ENCODE peak calls at places on chromosome 2, in eight cellular contexts. T is activated CD8-positive, alpha-beta memory T cell treated with anti-CD3 and anti-CD28 coated beads, Interleukin-2, amount 50 U/mL, for 4 hours; N is NCI-H2081; X is adipocyte; F is AML-193; O is stimulated activated CD8-positive, alpha-beta memory T cell treated with anti-CD3 and anti-CD28 coated beads, Interleukin-15, amount 100 ng/mL, for 48 hours; J is C1 segment of cervical spinal cord; G is hippocampal formation. Z is an unnamed sample.

GRCh38 chr2:19367346-19367745 is 8.9 kb upstream of the OSR1 start:
- DNase-seq in T (no peak), N (no peak), X (no peak), F (no peak), O (no peak), J (no peak), G (no peak), Z (no peak)

GRCh38 chr2:21836766-21837543 is 713.2 kb downstream of the TDRD15 start:
- DNase-seq in T (no peak), N (no peak), X (peak), F (peak), O (no peak), J (no peak), G (no peak), Z (no peak)

GRCh38 chr2:183250061-183250460 is 125.8 kb downstream of the NUP35 start:
- DNase-seq in T (no peak), N (no peak), X (no peak), F (no peak), O (no peak), J (no peak), G (no peak), Z (no peak)

GRCh38 chr2:39706945-39707344 is 41.2 kb downstream of the TMEM178A start:
- DNase-seq in T (no peak), N (no peak), X (no peak), F (no peak), O (no peak), J (no peak), G (no peak), Z (no peak)

GRCh38 chr2:46480562-46480961 is 1.2 kb downstream of the TMEM247 start:
- DNase-seq in T (no peak), N (no peak), X (no peak), F (no peak), O (no peak), J (no peak), G (no peak), Z (no peak)

GRCh38 chr2:138874251-138874650 is 94.1 kb upstream of the NXPH2 start:
- DNase-seq in T (no peak), N (no peak), X (no peak), F (no peak), O (no peak), J (no peak), G (no peak), Z (no peak)

GRCh38 chr2:166088634-166089033 is 39.2 kb downstream of the SCN1A start:
- DNase-seq in T (no peak), N (no peak), X (peak), F (no peak), O (no peak), J (no peak), G (no peak), Z (no peak)

GRCh38 chr2:119468154-119468955 is 36.7 kb downstream of the TMEM37 start:
- DNase-seq in T (no peak), N (no peak), X (peak), F (no peak), O (no peak), J (no peak), G (no peak), Z (no peak)

GRCh38 chr2:98654702-98655488 is 46.5 kb downstream of the UNC50 start:
- DNase-seq in T (peak), N (no peak), X (no peak), F (peak), O (peak), J (no peak), G (no peak), Z (no peak)

Z was measured in left cardiac atrium.